ENCODE peak calls at places on chromosomes 6 and 20, in four cellular contexts. Y, K, X and A are unnamed samples.
A peak's percentile ranks its signal among the peaks of the same experiment; 100 is the strongest.

GRCh38 chr20:59748555-59749292 is 144.4 kb downstream of the PHACTR3 start:
- DNase-seq in Y (no peak), K (no peak), X (no peak), A (no peak)

GRCh38 chr6:8084586-8084985 is 17.8 kb downstream of the EEF1E1 start:
- DNase-seq in Y (no peak), K (no peak), X (peak; percentile 42), A (no peak)

GRCh38 chr6:160221423-160221822 is 37.2 kb downstream of the SLC22A2 start:
- DNase-seq in Y (no peak), K (no peak), X (peak; percentile 13), A (no peak)

GRCh38 chr6:83055366-83055964 is 10.2 kb downstream of the UBE3D start:
- DNase-seq in Y (peak; percentile 58), K (peak; percentile 62), X (peak; percentile 31), A (peak; percentile 8)

GRCh38 chr6:85079761-85080160 is 315.4 kb upstream of the TBX18 start:
- DNase-seq in Y (no peak), K (no peak), X (no peak), A (no peak)

GRCh38 chr6:1627884-1628550 is 18.3 kb downstream of the FOXC1 start:
- DNase-seq in Y (no peak), K (peak; percentile 67), X (no peak), A (no peak)

GRCh38 chr6:163336961-163337360 is 77.6 kb upstream of the QKI start:
- DNase-seq in Y (no peak), K (no peak), X (no peak), A (no peak)

GRCh38 chr20:24629668-24630067 is 160.2 kb downstream of the SYNDIG1 start:
- DNase-seq in Y (no peak), K (peak; percentile 90), X (no peak), A (no peak)

GRCh38 chr20:22507240-22507961 is 77.0 kb downstream of the FOXA2 start:
- DNase-seq in Y (no peak), K (no peak), X (peak; percentile 90), A (no peak)
- TF ChIP-seq ELF1 in Y (no peak), K (no peak), X (no peak), A (no peak)

GRCh38 chr6:159079367-159079766 is 34.6 kb upstream of the TAGAP start:
- DNase-seq in Y (no peak), K (no peak), X (no peak), A (no peak)

GRCh38 chr6:159077123-159077522 is 32.3 kb upstream of the TAGAP start:
- DNase-seq in Y (no peak), K (peak; percentile 20), X (no peak), A (no peak)

GRCh38 chr6:159082039-159082815 is 37.4 kb upstream of the TAGAP start:
- DNase-seq in Y (no peak), K (no peak), X (no peak), A (no peak)

GRCh38 chr6:159083146-159083545 is 38.4 kb upstream of the TAGAP start:
- DNase-seq in Y (no peak), K (no peak), X (no peak), A (no peak)

GRCh38 chr6:159080217-159080976 is 35.6 kb upstream of the TAGAP start:
- DNase-seq in Y (no peak), K (no peak), X (no peak), A (no peak)
- H3K4me3 ChIP-seq in Y (no peak overlapping the region), K (no peak overlapping the region), X (no peak overlapping the region), A (no peak overlapping the region)

GRCh38 chr6:5423251-5423650 is 161.9 kb downstream of the FARS2 start:
- DNase-seq in Y (no peak), K (no peak), X (no peak), A (no peak)

GRCh38 chr6:5425267-5425666 is 164.0 kb downstream of the FARS2 start:
- DNase-seq in Y (no peak), K (no peak), X (no peak), A (no peak)

GRCh38 chr6:5425797-5426196 is 164.5 kb downstream of the FARS2 start:
- DNase-seq in Y (no peak), K (no peak), X (no peak), A (no peak)

DNA sequence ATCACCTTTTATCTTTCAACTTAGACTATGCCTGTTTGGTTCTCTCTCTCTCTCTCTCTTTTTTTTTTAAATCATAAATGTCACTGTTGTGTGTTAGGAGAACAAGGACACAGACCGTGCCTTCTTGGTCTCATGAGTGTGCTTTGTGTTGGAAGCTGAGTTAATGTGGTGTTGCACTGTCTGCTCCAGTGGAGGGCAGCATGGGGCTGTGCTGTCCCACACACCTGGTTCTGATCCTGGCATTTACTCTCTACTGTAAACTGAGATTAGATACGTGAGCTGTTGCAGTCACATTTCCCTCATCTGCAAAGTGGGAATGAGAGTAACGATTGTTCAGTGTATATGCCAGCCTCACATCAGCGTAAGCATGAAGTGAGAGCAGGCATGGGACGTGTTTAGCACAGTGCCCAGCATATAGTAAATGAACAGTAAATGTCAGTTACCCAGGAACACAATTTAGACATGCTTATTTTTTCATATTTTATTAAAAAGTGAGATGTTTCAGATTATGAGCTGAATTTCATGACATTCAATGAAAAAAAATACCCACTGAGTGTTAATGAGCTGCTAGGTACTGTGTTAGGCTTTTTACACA is 161.1 kb downstream of the FARS2 start:
- DNase-seq in Y (peak; percentile 26), K (peak; percentile 36), X (peak; percentile 34), A (peak; percentile 7)
- TF ChIP-seq CTCF in Y (peak; percentile 64), K (peak; percentile 70), X (peak; percentile 82), A (peak; percentile 54)

GRCh38 chr6:33169286-33170175 is 22.7 kb downstream of the COL11A2 start:
- DNase-seq in Y (no peak), K (no peak), X (no peak), A (no peak)
- TF ChIP-seq ELF1 in Y (no peak), K (no peak), X (no peak), A (no peak)